ENCODE peak calls at places on chromosomes 13 and 19, in five cellular contexts. Y, K, E, B and Z are unnamed samples.
A peak's percentile ranks its signal among the peaks of the same experiment; 100 is the strongest.

GRCh38 chr13:95920485-95920884 is 132.7 kb downstream of the UGGT2 start:
- DNase-seq in Y (no peak), K (no peak), E (no peak), B (no peak), Z (peak; percentile 63)

GRCh38 chr19:28934626-28935025 is 278.3 kb downstream of the UQCRFS1 start:
- DNase-seq in Y (no peak), K (no peak), E (no peak), B (no peak), Z (no peak)

GRCh38 chr19:51020988-51021651 is 1.6 kb upstream of the KLK10 start:
- DNase-seq in Y (peak; percentile 57), K (no peak), E (no peak), B (no peak), Z (peak; percentile 52)

GRCh38 chr13:74825170-74825948 is 656.6 kb downstream of the TBC1D4 start:
- DNase-seq in Y (no peak), K (no peak), E (no peak), B (no peak), Z (peak; percentile 7)

GRCh38 chr13:26811636-26812035 is 51.0 kb upstream of the GPR12 start:
- DNase-seq in Y (no peak), K (no peak), E (no peak), B (no peak), Z (no peak)

GRCh38 chr13:91346848-91347211 is 657 bp upstream of the MIR17HG start:
- DNase-seq in Y (peak; percentile 64), K (no peak), E (peak; percentile 38), B (peak; percentile 32), Z (no peak)

GRCh38 chr13:31801088-31801487 is 61.8 kb downstream of the RXFP2 start:
- DNase-seq in Y (no peak), K (no peak), E (no peak), B (no peak), Z (no peak)

GRCh38 chr19:5228932-5229777 is 111.5 kb downstream of the PTPRS start:
- DNase-seq in Y (no peak), K (no peak), E (no peak), B (no peak), Z (no peak)

GRCh38 chr19:29672933-29673336 is 7.7 kb downstream of the PLEKHF1 start:
- DNase-seq in Y (no peak), K (peak; percentile 97), E (no peak), B (peak; percentile 86), Z (no peak)

GRCh38 chr19:39047076-39047475 is 14.7 kb upstream of the FBXO27 start:
- DNase-seq in Y (no peak), K (no peak), E (no peak), B (no peak), Z (no peak)

GRCh38 chr19:4447327-4448146 is 10.1 kb downstream of the UBXN6 start:
- DNase-seq in Y (no peak), K (no peak), E (no peak), B (no peak), Z (no peak)

GRCh38 chr13:91576590-91576989 is 178.2 kb downstream of the GPC5 start:
- DNase-seq in Y (peak; percentile 72), K (no peak), E (peak; percentile 58), B (no peak), Z (no peak)

GRCh38 chr19:54791476-54791875 is 11.9 kb upstream of the KIR2DL4 start:
- DNase-seq in Y (no peak), K (no peak), E (no peak), B (no peak), Z (no peak)

GRCh38 chr19:16654151-16654550 is 5.8 kb downstream of the SMIM7 start:
- DNase-seq in Y (peak; percentile 43), K (no peak), E (peak; percentile 35), B (no peak), Z (peak; percentile 7)

GRCh38 chr19:56333506-56333905 is 18.9 kb upstream of the ZSCAN5A start:
- DNase-seq in Y (peak; percentile 61), K (peak; percentile 10), E (no peak), B (peak; percentile 39), Z (peak; percentile 76)

GRCh38 chr13:113776231-113777125 is 17.5 kb downstream of the TMEM255B start:
- DNase-seq in Y (no peak), K (no peak), E (no peak), B (no peak), Z (no peak)

GRCh38 chr19:37980419-37980975 is 73.5 kb downstream of the SIPA1L3 start:
- DNase-seq in Y (no peak), K (no peak), E (no peak), B (no peak), Z (no peak)

GRCh38 chr13:68976287-68976686 is 1131.3 kb upstream of the ATXN8OS start:
- DNase-seq in Y (no peak), K (no peak), E (no peak), B (no peak), Z (no peak)

GRCh38 chr13:22064854-22065646 is 394.2 kb downstream of the FGF9 start:
- DNase-seq in Y (peak; percentile 64), K (no peak), E (no peak), B (no peak), Z (no peak)

GRCh38 chr13:71864981-71865857 is 1.8 kb downstream of the DACH1 start:
- DNase-seq in Y (peak; percentile 12), K (no peak), E (peak; percentile 41), B (no peak), Z (peak; percentile 64)